ENCODE peak calls at places on chromosome 2, in nine cellular contexts. N is dorsolateral prefrontal cortex, H is GM06990, A is fibroblast of the aortic adventitia, U is cardiac fibroblast, W is IMR-90, D is psoas muscle, L is RWPE1, X is adrenal gland. K is an unnamed sample.

GRCh38 chr2:191927991-191928390 is 81.1 kb upstream of the CAVIN2 start:
- DNase-seq in N (no peak), H (no peak), A (no peak), U (peak), W (peak), D (no peak), L (no peak), X (no peak), K (no peak)

GRCh38 chr2:131542438-131543384 is 15.0 kb downstream of the CCDC74A start:
- DNase-seq in N (no peak), H (no peak), A (no peak), U (no peak), W (no peak), D (no peak), L (no peak), X (no peak), K (no peak)

GRCh38 chr2:219178377-219179175 is 501 bp downstream of the RETREG2 start:
- DNase-seq in N (no peak), H (peak), A (peak), U (peak), W (peak), D (peak), L (peak), X (peak), K (peak)

GRCh38 chr2:101766871-101767739 is 69.6 kb downstream of the MAP4K4 start:
- DNase-seq in N (no peak), H (no peak), A (peak), U (peak), W (peak), D (no peak), L (peak), X (no peak), K (no peak)

GRCh38 chr2:168246483-168247340 is 683 bp downstream of the STK39 start:
- DNase-seq in N (peak), H (peak), A (peak), U (peak), W (peak), D (peak), L (peak), X (peak), K (peak)

GRCh38 chr2:150535176-150535575 is 47.7 kb upstream of the RND3 start:
- DNase-seq in N (no peak), H (no peak), A (no peak), U (peak), W (no peak), D (no peak), L (no peak), X (no peak), K (no peak)

GRCh38 chr2:44137872-44138551 is 30.7 kb upstream of the PPM1B start:
- DNase-seq in N (no peak), H (no peak), A (peak), U (peak), W (no peak), D (no peak), L (no peak), X (no peak), K (no peak)

GRCh38 chr2:164803772-164804466 is 37.7 kb downstream of the COBLL1 start:
- DNase-seq in N (no peak), H (no peak), A (peak), U (peak), W (peak), D (no peak), L (no peak), X (no peak), K (no peak)

GRCh38 chr2:112996635-112997034 is 8.6 kb upstream of the IL36A start:
- DNase-seq in N (no peak), H (no peak), A (no peak), U (no peak), W (no peak), D (no peak), L (no peak), X (no peak), K (peak)

GRCh38 chr2:12005886-12006681 is 259.7 kb downstream of the LPIN1 start:
- DNase-seq in N (no peak), H (peak), A (no peak), U (no peak), W (no peak), D (no peak), L (peak), X (no peak), K (peak)

GRCh38 chr2:219662566-219662965 is 35.1 kb downstream of the SLC4A3 start:
- DNase-seq in N (no peak), H (no peak), A (peak), U (no peak), W (no peak), D (no peak), L (no peak), X (no peak), K (no peak)

GRCh38 chr2:113276906-113277425 is 1.8 kb downstream of the PAX8 start:
- DNase-seq in N (no peak), H (no peak), A (no peak), U (no peak), W (no peak), D (no peak), L (no peak), X (no peak), K (peak)

GRCh38 chr2:41400057-41400665 is 647.7 kb upstream of the PKDCC start:
- DNase-seq in N (no peak), H (no peak), A (no peak), U (peak), W (no peak), D (no peak), L (no peak), X (peak), K (no peak)

GRCh38 chr2:224401641-224402342 is at the start of gene FAM124B:
- DNase-seq in N (no peak), H (no peak), A (peak), U (peak), W (peak), D (peak), L (no peak), X (peak), K (no peak)

GRCh38 chr2:124683536-124684407 is 658.7 kb downstream of the CNTNAP5 start:
- DNase-seq in N (no peak), H (no peak), A (peak), U (no peak), W (peak), D (no peak), L (no peak), X (no peak), K (no peak)

GRCh38 chr2:176176233-176176632 is 12.2 kb upstream of the HOXD1 start:
- DNase-seq in N (no peak), H (no peak), A (no peak), U (no peak), W (no peak), D (no peak), L (no peak), X (no peak), K (peak)

GRCh38 chr2:212237350-212238095 is 301.1 kb downstream of the ERBB4 start:
- DNase-seq in N (no peak), H (no peak), A (no peak), U (no peak), W (no peak), D (no peak), L (no peak), X (no peak), K (no peak)

GRCh38 chr2:15560988-15561573 is at the start of gene NBAS:
- DNase-seq in N (peak), H (peak), A (peak), U (peak), W (peak), D (peak), L (peak), X (peak), K (peak)

GRCh38 chr2:228697456-228697855 is 516.0 kb upstream of the SPHKAP start:
- DNase-seq in N (no peak), H (no peak), A (no peak), U (no peak), W (no peak), D (no peak), L (no peak), X (no peak), K (no peak)

GRCh38 chr2:228698963-228699362 is 517.5 kb upstream of the SPHKAP start:
- DNase-seq in N (no peak), H (no peak), A (no peak), U (peak), W (no peak), D (no peak), L (no peak), X (no peak), K (no peak)

GRCh38 chr2:228700638-228701037 is 519.2 kb upstream of the SPHKAP start:
- DNase-seq in N (no peak), H (no peak), A (peak), U (peak), W (peak), D (no peak), L (peak), X (no peak), K (no peak)

GRCh38 chr2:228699888-228700287 is 518.4 kb upstream of the SPHKAP start:
- DNase-seq in N (no peak), H (no peak), A (no peak), U (peak), W (no peak), D (no peak), L (no peak), X (no peak), K (no peak)

DNA sequence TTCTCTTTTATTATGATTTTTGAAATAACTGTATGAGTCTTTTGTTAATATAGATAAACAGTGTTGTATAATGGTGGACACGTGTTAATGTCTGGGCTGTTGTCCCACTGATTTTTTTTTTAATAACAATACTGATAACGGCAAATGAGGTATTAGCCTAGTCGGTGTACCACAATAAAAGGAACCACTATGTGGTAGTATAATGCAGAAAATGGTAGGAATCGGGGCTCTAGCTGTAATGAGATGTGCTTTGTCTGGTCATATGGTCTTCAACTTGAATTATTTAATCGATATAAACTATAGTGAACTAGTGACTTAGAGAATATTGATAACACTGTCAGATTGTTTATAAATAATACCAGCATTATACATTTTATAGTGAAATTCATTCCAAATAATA is 517.9 kb upstream of the SPHKAP start:
- DNase-seq in N (no peak), H (no peak), A (peak), U (peak), W (peak), D (no peak), L (peak), X (no peak), K (no peak)
- TF ChIP-seq CTCF in N (no peak), H (no peak), A (peak), U (peak), W (no peak), D (no peak), L (no peak), X (peak), K (no peak)

GRCh38 chr2:88627856-88628568 is 748 bp upstream of the EIF2AK3 start:
- DNase-seq in N (peak), H (peak), A (peak), U (peak), W (peak), D (peak), L (peak), X (peak), K (peak)
- TF ChIP-seq CTCF in N (no peak), H (no peak), A (no peak), U (no peak), W (no peak), D (no peak), L (no peak), X (no peak), K (no peak)

DNA sequence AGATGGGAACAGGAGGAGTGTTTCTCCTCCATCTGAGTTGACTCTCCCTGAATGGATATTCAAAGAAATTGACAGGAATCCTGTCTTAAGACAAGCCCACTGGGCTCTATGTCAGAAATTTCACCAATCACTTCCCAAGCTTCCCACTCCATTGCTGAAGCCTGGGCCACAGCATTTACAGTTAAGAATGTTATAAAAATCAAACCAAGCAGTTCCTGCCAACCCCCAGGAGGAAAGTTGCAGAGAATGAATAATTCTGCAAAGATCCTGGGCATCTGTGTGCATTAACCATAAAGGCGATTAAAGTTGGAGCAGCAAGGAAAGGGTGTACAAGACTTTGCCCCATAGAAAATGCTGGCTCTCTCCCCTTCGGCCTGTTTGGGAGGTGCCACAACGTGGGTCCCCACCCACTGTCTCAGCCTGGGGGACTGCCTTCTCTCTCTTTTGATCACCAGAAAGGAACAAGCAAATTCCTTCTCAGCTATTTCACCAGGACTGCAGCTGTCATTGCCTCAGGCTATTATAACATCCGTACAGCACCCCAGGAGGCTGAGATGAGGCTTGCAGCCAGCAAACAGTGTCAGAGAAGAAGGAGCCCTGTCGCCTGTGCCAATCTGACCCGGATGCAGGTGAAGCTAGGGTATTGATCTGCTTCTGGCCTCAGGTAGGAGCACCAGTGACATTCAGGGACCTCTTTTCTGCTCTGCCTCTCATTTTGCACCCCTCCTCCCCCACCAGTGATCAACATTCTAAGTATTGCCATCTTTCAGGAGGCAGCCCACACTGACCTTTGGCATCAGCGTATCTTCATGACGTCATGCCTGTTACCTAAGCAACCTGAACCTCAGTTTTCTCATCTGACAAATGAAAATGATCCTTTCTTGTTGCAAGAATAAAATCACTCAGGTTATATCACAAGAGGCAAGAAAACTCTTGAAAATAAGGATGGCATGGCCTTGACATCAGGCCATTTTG is 219.0 kb downstream of the SH3BP4 start:
- DNase-seq in N (no peak), H (no peak), A (peak), U (peak), W (peak), D (no peak), L (peak), X (peak), K (no peak)
- TF ChIP-seq CTCF in N (no peak), H (no peak), A (peak), U (peak), W (peak), D (no peak), L (no peak), X (no peak), K (no peak)

DNA sequence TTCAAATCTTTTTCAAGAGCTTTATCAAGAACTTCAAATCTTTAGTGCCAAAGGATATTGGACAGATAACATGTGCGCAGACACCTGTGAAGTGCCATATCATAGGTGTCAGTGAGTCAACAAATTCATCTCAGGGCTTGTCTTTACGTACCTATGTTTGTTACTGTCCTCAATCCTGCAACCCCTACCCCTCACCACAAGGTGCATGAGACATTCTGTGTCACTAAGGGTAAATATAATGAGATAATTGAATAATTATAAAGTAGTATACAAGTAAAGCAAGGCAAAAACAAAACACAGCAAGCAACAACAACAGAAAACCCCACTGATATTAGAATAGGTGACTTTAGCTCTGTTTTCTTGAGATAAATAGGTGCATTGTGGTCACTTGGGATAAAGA is 1495.8 kb upstream of the TMEFF2 start:
- DNase-seq in N (no peak), H (no peak), A (no peak), U (no peak), W (no peak), D (no peak), L (no peak), X (no peak), K (no peak)
- TF ChIP-seq CTCF in N (no peak), H (no peak), A (no peak), U (no peak), W (no peak), D (no peak), L (no peak), X (no peak), K (no peak)

GRCh38 chr2:238302751-238303150 is 14.3 kb upstream of the PER2 start:
- DNase-seq in N (peak), H (no peak), A (no peak), U (no peak), W (no peak), D (no peak), L (no peak), X (no peak), K (no peak)

GRCh38 chr2:238305965-238306679 is 14.2 kb upstream of the TRAF3IP1 start:
- DNase-seq in N (no peak), H (no peak), A (no peak), U (no peak), W (no peak), D (no peak), L (no peak), X (no peak), K (no peak)

GRCh38 chr2:238306680-238306998 is 13.7 kb upstream of the TRAF3IP1 start:
- DNase-seq in N (no peak), H (no peak), A (no peak), U (no peak), W (no peak), D (no peak), L (no peak), X (no peak), K (no peak)

GRCh38 chr2:238304116-238304515 is 15.7 kb upstream of the PER2 start:
- DNase-seq in N (peak), H (no peak), A (no peak), U (no peak), W (no peak), D (no peak), L (no peak), X (no peak), K (no peak)

GRCh38 chr2:238305092-238305862 is 15.0 kb upstream of the TRAF3IP1 start:
- DNase-seq in N (no peak), H (no peak), A (no peak), U (no peak), W (no peak), D (no peak), L (no peak), X (no peak), K (no peak)
- TF ChIP-seq CTCF in N (no peak), H (peak), A (peak), U (peak), W (peak), D (no peak), L (no peak), X (no peak), K (no peak)

DNA sequence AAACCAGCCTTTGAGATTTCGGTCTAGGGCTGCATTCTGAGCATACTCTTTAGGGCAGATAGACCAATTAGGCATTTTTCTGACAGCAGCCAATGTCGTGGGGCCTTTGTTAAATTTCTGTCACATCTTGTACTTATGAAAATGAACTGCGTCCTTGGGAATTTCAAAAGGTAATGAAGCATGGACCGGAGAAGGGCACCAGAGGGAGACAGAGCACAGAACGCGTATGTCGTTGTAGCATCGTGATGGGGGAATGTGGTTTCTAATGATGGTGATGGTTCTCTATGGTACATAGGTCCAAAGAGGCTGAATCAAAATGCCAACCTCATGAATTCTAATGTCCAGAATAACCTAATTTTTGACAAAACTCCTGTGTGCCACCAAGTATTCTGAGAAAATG is 483.9 kb upstream of the CRIM1 start:
- DNase-seq in N (no peak), H (no peak), A (no peak), U (no peak), W (no peak), D (no peak), L (no peak), X (no peak), K (no peak)
- TF ChIP-seq CTCF in N (no peak), H (no peak), A (no peak), U (no peak), W (no peak), D (no peak), L (no peak), X (no peak), K (no peak)